ENCODE peak calls at places on chromosomes 6 and 20, in ten cellular contexts. Z, M, N, W, L, H, A, P, E and O are unnamed samples.
A peak's percentile ranks its signal among the peaks of the same experiment; 100 is the strongest.

GRCh38 chr20:25859649-25860530 is 163.2 kb upstream of the ZNF337 start:
- DNase-seq in Z (peak; percentile 75), M (no peak), N (peak; percentile 56), W (no peak), L (peak; percentile 68), H (no peak), A (peak; percentile 26), P (no peak), E (no peak), O (peak; percentile 65)

GRCh38 chr6:146775227-146775626 is 176.5 kb downstream of the ADGB start:
- DNase-seq in Z (no peak), M (no peak), N (no peak), W (no peak), L (no peak), H (no peak), A (peak; percentile 11), P (no peak), E (no peak), O (no peak)

GRCh38 chr20:1491281-1491840 is at the start of gene SIRPB2:
- DNase-seq in Z (no peak), M (no peak), N (no peak), W (no peak), L (no peak), H (no peak), A (no peak), P (no peak), E (no peak), O (no peak)

GRCh38 chr6:57064809-57065208 is 18.3 kb downstream of the KIAA1586 start:
- DNase-seq in Z (no peak), M (no peak), N (no peak), W (no peak), L (no peak), H (no peak), A (no peak), P (no peak), E (no peak), O (no peak)

GRCh38 chr20:11432407-11432806 is 485.3 kb upstream of the BTBD3 start:
- DNase-seq in Z (no peak), M (no peak), N (no peak), W (no peak), L (no peak), H (no peak), A (peak; percentile 43), P (no peak), E (no peak), O (no peak)

GRCh38 chr6:163533443-163533842 is 118.9 kb downstream of the QKI start:
- DNase-seq in Z (no peak), M (no peak), N (no peak), W (no peak), L (no peak), H (no peak), A (peak; percentile 97), P (no peak), E (no peak), O (peak; percentile 17)

GRCh38 chr6:125611573-125612399 is 137.6 kb upstream of the HEY2 start:
- DNase-seq in Z (no peak), M (no peak), N (no peak), W (no peak), L (no peak), H (no peak), A (peak; percentile 12), P (no peak), E (no peak), O (no peak)

GRCh38 chr20:63639093-63639860 is 12.4 kb upstream of the GMEB2 start:
- DNase-seq in Z (peak; percentile 43), M (no peak), N (peak; percentile 38), W (no peak), L (no peak), H (no peak), A (no peak), P (peak; percentile 89), E (no peak), O (no peak)

GRCh38 chr20:23147647-23147963 is 61.5 kb upstream of the CD93 start:
- DNase-seq in Z (no peak), M (no peak), N (no peak), W (no peak), L (no peak), H (no peak), A (no peak), P (no peak), E (no peak), O (no peak)

GRCh38 chr20:23145281-23145700 is 59.2 kb upstream of the CD93 start:
- DNase-seq in Z (no peak), M (no peak), N (no peak), W (no peak), L (no peak), H (no peak), A (peak; percentile 91), P (no peak), E (no peak), O (no peak)

GRCh38 chr20:23146857-23147256 is 60.7 kb upstream of the CD93 start:
- DNase-seq in Z (no peak), M (no peak), N (no peak), W (no peak), L (no peak), H (no peak), A (no peak), P (no peak), E (no peak), O (no peak)

GRCh38 chr20:23144856-23145255 is 58.7 kb upstream of the CD93 start:
- DNase-seq in Z (no peak), M (no peak), N (no peak), W (no peak), L (peak; percentile 2), H (no peak), A (no peak), P (no peak), E (no peak), O (no peak)

DNA sequence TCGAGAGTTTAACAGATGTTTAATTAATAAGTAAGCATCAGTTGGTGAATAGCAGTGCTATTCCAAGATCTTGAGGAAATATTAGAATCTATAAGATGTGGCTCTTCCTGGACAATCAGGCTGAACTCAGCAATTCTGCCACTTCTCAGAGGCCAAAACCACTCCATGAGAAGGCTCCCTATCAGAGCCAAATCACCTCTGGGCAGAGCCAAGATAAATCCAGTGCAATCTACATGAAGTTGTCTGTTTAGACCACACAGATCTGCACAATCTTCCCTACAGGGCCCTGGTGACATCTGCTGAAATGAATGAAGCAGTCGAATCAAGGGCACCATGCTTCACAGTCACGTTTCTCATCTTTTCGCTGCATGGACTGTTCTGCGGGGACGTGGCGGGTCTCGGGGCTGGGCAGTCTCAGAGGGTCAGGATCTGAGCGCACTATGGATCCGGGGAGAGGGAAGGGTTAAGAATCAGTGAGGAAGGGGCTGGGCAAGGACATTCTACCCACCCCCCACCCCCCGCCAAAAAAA is 60.1 kb upstream of the CD93 start:
- DNase-seq in Z (no peak), M (no peak), N (no peak), W (no peak), L (no peak), H (no peak), A (no peak), P (no peak), E (no peak), O (peak; percentile 4)
- H3K4me1 ChIP-seq in Z (peaks cover 15% of the 10 kb centered on the region), M (no peaks in the 10 kb centered on the region), N (no peaks in the 10 kb centered on the region), W (no peaks in the 10 kb centered on the region), L (peaks cover 14% of the 10 kb centered on the region), H (peaks cover 85% of the 10 kb centered on the region), A (peaks cover 34% of the 10 kb centered on the region), P (no peaks in the 10 kb centered on the region), E (peaks cover 3% of the 10 kb centered on the region), O (peaks cover 10% of the 10 kb centered on the region)

GRCh38 chr20:23084282-23084844 is 1.8 kb downstream of the CD93 start:
- DNase-seq in Z (no peak), M (no peak), N (no peak), W (no peak), L (no peak), H (no peak), A (no peak), P (no peak), E (no peak), O (no peak)
- H3K4me1 ChIP-seq in Z (no peaks in the 10 kb centered on the region), M (no peaks in the 10 kb centered on the region), N (no peaks in the 10 kb centered on the region), W (no peaks in the 10 kb centered on the region), L (peaks cover 7% of the 10 kb centered on the region), H (no peaks in the 10 kb centered on the region), A (no peaks in the 10 kb centered on the region), P (no peaks in the 10 kb centered on the region), E (no peaks in the 10 kb centered on the region), O (no peaks in the 10 kb centered on the region)

DNA sequence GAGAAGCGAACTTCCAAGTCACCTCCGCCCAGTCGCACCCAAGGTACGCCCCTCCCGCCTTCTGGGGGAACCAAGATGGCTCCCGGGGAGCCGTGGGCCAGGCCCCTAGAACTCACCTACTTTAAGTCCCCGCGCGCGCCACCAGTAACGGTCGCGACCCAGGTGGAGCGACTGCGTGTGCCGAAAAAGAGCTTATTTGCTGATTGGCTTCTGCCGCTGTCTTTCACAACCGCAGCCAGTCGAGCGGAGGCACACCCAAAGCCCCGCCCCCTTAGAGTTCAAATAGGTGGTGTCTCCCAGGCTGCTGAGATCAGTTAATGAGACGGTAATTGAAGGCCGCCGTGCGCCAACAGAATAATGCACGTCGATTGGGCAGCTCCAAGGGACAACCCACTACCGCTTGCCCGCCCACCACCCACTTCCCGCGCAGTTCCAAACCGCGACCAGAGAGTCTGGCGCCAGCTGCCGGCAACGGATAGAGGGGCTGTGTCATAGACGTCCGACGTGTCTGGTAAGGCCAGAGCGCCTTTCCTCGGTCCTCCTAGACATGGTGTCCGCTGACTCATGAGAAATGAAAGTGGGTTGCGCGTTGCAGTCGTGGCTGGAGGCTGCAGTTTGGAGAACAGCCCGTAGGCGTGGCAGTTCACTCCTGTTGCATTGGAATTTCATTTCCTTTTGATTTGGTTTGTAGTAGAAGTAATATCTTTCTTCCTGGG is at the start of gene MDC1:
- DNase-seq in Z (peak; percentile 99), M (peak; percentile 99), N (peak; percentile 99), W (peak; percentile 92), L (peak; percentile 99), H (peak; percentile 100), A (peak; percentile 100), P (peak; percentile 100), E (peak; percentile 98), O (peak; percentile 100)
- H3K4me1 ChIP-seq in Z (peaks cover 42% of the 10 kb centered on the region), M (no peaks in the 10 kb centered on the region), N (peaks cover 7% of the 10 kb centered on the region), W (no peaks in the 10 kb centered on the region), L (peaks cover 2% of the 10 kb centered on the region), H (peaks cover 43% of the 10 kb centered on the region), A (peaks cover 2% of the 10 kb centered on the region), P (peaks cover 44% of the 10 kb centered on the region), E (peaks cover 15% of the 10 kb centered on the region), O (peaks cover 11% of the 10 kb centered on the region)

GRCh38 chr6:37177950-37178517 is 8.1 kb downstream of the PIM1 start:
- DNase-seq in Z (no peak), M (no peak), N (no peak), W (no peak), L (no peak), H (no peak), A (no peak), P (no peak), E (no peak), O (no peak)

GRCh38 chr6:37175332-37176267 is 5.6 kb downstream of the PIM1 start:
- DNase-seq in Z (no peak), M (no peak), N (no peak), W (no peak), L (no peak), H (no peak), A (no peak), P (no peak), E (no peak), O (no peak)

GRCh38 chr6:37176268-37177082 is 6.5 kb downstream of the PIM1 start:
- DNase-seq in Z (no peak), M (no peak), N (no peak), W (no peak), L (no peak), H (no peak), A (peak; percentile 43), P (no peak), E (no peak), O (no peak)

GRCh38 chr6:37174515-37175331 is 4.8 kb downstream of the PIM1 start:
- DNase-seq in Z (no peak), M (no peak), N (no peak), W (no peak), L (no peak), H (no peak), A (no peak), P (no peak), E (no peak), O (no peak)

GRCh38 chr6:37177083-37177949 is 7.4 kb downstream of the PIM1 start:
- DNase-seq in Z (no peak), M (no peak), N (no peak), W (no peak), L (no peak), H (no peak), A (no peak), P (peak; percentile 32), E (no peak), O (no peak)
- H3K4me1 ChIP-seq in Z (peaks cover 26% of the 10 kb centered on the region), M (peaks cover 2% of the 10 kb centered on the region), N (no peaks in the 10 kb centered on the region), W (peaks cover 5% of the 10 kb centered on the region), L (no peaks in the 10 kb centered on the region), H (peaks cover 2% of the 10 kb centered on the region), A (no peaks in the 10 kb centered on the region), P (peaks cover 12% of the 10 kb centered on the region), E (peaks cover 19% of the 10 kb centered on the region), O (no peaks in the 10 kb centered on the region)